ENCODE peak calls at places on chromosomes 6 and 20, in five cellular contexts. R is activated T-cell treated with anti-CD3 and anti-CD28 coated beads for 1 hour, P is neuronal stem cell, N is GDM1, S is left ventricle myocardium superior. H is an unnamed sample.
A peak's percentile ranks its signal among the peaks of the same experiment; 100 is the strongest.

GRCh38 chr6:16420332-16420714 is 181.9 kb downstream of the GMPR start:
- DNase-seq in R (no peak), N (no peak), S (no peak), P (no peak), H (no peak)

GRCh38 chr6:42045538-42046460 is 4.5 kb upstream of the TAF8 start:
- DNase-seq in P (no peak), S (peak; percentile 95), R (peak; percentile 64), N (peak; percentile 78), H (peak; percentile 77)

GRCh38 chr6:68158256-68158655 is 476.8 kb upstream of the ADGRB3 start:
- DNase-seq in N (no peak), R (no peak), S (no peak), P (no peak), H (no peak)

GRCh38 chr6:144659735-144660246 is 374.7 kb downstream of the UTRN start:
- DNase-seq in N (no peak), R (no peak), S (no peak), P (no peak), H (no peak)

GRCh38 chr20:3158968-3159431 is 665 bp downstream of the FASTKD5 start:
- DNase-seq in N (no peak), P (no peak), R (no peak), S (no peak), H (no peak)

GRCh38 chr20:7989379-7989778 is 30.2 kb downstream of the TMX4 start:
- DNase-seq in N (no peak), R (no peak), P (no peak), S (no peak), H (no peak)

GRCh38 chr6:29763491-29764289 is 40.5 kb downstream of the HLA-F start:
- DNase-seq in R (no peak), S (no peak), N (no peak), P (no peak), H (no peak)

GRCh38 chr6:40848038-40848437 is 191.0 kb downstream of the UNC5CL start:
- DNase-seq in N (no peak), P (no peak), R (no peak), S (no peak), H (no peak)

GRCh38 chr6:170273191-170273590 is 17.7 kb downstream of the DLL1 start:
- DNase-seq in P (no peak), N (no peak), R (no peak), S (peak; percentile 11), H (no peak)

GRCh38 chr6:139371421-139372253 is 2.8 kb downstream of the CITED2 start:
- DNase-seq in R (no peak), N (no peak), S (no peak), P (peak; percentile 24), H (peak; percentile 6)

GRCh38 chr6:88499436-88499835 is 333.3 kb upstream of the CNR1 start:
- DNase-seq in P (no peak), N (no peak), R (no peak), S (no peak), H (no peak)

GRCh38 chr20:38119446-38119845 is 45.6 kb downstream of the TGM2 start:
- DNase-seq in N (no peak), R (no peak), P (no peak), S (no peak), H (no peak)

GRCh38 chr6:105884426-105884825 is 201.7 kb upstream of the PRDM1 start:
- DNase-seq in P (no peak), S (no peak), R (no peak), N (no peak), H (no peak)

GRCh38 chr6:10205120-10205519 is 209.8 kb downstream of the TFAP2A start:
- DNase-seq in R (no peak), S (no peak), N (no peak), P (no peak), H (no peak)

GRCh38 chr6:4364172-4364571 is 228.8 kb upstream of the ECI2 start:
- DNase-seq in R (no peak), P (no peak), N (no peak), S (no peak), H (no peak)

GRCh38 chr6:12490904-12491571 is 200.9 kb downstream of the EDN1 start:
- DNase-seq in S (no peak), R (no peak), P (no peak), N (peak; percentile 40), H (no peak)

GRCh38 chr6:28218312-28219248 is 6.5 kb upstream of the ZSCAN9 start:
- DNase-seq in N (peak; percentile 71), R (no peak), P (peak; percentile 18), S (peak; percentile 91), H (no peak)

GRCh38 chr20:21505810-21506530 is 7.9 kb downstream of the NKX2-2 start:
- DNase-seq in S (peak; percentile 67), P (peak; percentile 73), R (peak; percentile 54), N (peak; percentile 32), H (peak; percentile 70)

GRCh38 chr6:22251331-22251730 is 45.5 kb downstream of the PRL start:
- DNase-seq in P (no peak), N (no peak), S (no peak), R (no peak), H (no peak)

GRCh38 chr6:48111143-48111506 is at the start of gene PTCHD4:
- DNase-seq in S (no peak), P (no peak), R (no peak), N (peak; percentile 20), H (no peak)

GRCh38 chr20:57412347-57413029 is 21.3 kb downstream of the RBM38 start:
- DNase-seq in P (no peak), R (no peak), S (peak; percentile 5), N (no peak), H (no peak)

GRCh38 chr20:48841861-48842529 is 14.2 kb upstream of the PREX1 start:
- DNase-seq in N (no peak), R (no peak), P (no peak), S (no peak), H (no peak)

GRCh38 chr6:169972736-169973135 is 221.3 kb downstream of the ERMARD start:
- DNase-seq in N (no peak), P (no peak), S (no peak), R (no peak), H (no peak)

GRCh38 chr6:30067460-30068139 is 602 bp downstream of the PPP1R11 start:
- DNase-seq in N (no peak), S (no peak), P (no peak), R (no peak), H (no peak)

GRCh38 chr20:31666258-31667042 is 28.7 kb downstream of the COX4I2 start:
- DNase-seq in R (no peak), S (peak; percentile 63), N (peak; percentile 24), P (no peak), H (no peak)

GRCh38 chr6:35754452-35755321 is 17.9 kb downstream of the ARMC12 start:
- DNase-seq in P (no peak), N (no peak), S (no peak), R (no peak), H (no peak)

GRCh38 chr6:50128420-50129005 is 78.8 kb upstream of the DEFB112 start:
- DNase-seq in S (no peak), P (no peak), R (no peak), N (no peak), H (no peak)

GRCh38 chr6:4664117-4664626 is 112.0 kb upstream of the CDYL start:
- DNase-seq in R (no peak), S (peak; percentile 77), N (no peak), P (no peak), H (no peak)

GRCh38 chr6:140366991-140367390 is 992.5 kb upstream of the CITED2 start:
- DNase-seq in S (no peak), P (no peak), R (no peak), N (no peak), H (no peak)

GRCh38 chr6:169376458-169376857 is 122.8 kb upstream of the THBS2 start:
- DNase-seq in S (no peak), P (no peak), N (no peak), R (no peak), H (no peak)

H was measured in naive thymus-derived CD8-positive, alpha-beta T cell.